ENCODE peak calls at places on chromosomes 5 and 9, in four cellular contexts. S is pulmonary artery endothelial cell; D is activated T-helper 9 cell treated with anti-CD3 and anti-CD28 coated beads, Interleukin-2, amount 50 U/mL, for 16 hours; V is foreskin keratinocyte. R is an unnamed sample.

GRCh38 chr5:144567416-144567770 is 396.7 kb downstream of the KCTD16 start:
- DNase-seq in S (no peak), D (no peak), V (no peak), R (no peak)

GRCh38 chr5:132499440-132500243 is 9.1 kb upstream of the IRF1 start:
- DNase-seq in S (no peak), D (no peak), V (no peak), R (no peak)

GRCh38 chr9:281753-282645 is 67.3 kb downstream of the DOCK8 start:
- DNase-seq in S (no peak), D (no peak), V (no peak), R (no peak)

GRCh38 chr9:110224583-110224982 is 16.6 kb upstream of the C9orf152 start:
- DNase-seq in S (no peak), D (no peak), V (no peak), R (no peak)

GRCh38 chr9:38037981-38038306 is 31.1 kb downstream of the SHB start:
- DNase-seq in S (no peak), D (no peak), V (no peak), R (no peak)

GRCh38 chr5:159385529-159385928 is 55.2 kb upstream of the IL12B start:
- DNase-seq in S (no peak), D (no peak), V (no peak), R (no peak)

GRCh38 chr9:23621166-23621565 is 204.9 kb downstream of the ELAVL2 start:
- DNase-seq in S (no peak), D (no peak), V (peak), R (no peak)

GRCh38 chr5:72722792-72723402 is 93.6 kb upstream of the TNPO1 start:
- DNase-seq in S (no peak), D (no peak), V (peak), R (no peak)

R was measured in ascending aorta.